ENCODE peak calls at places on chromosome 10, in four cellular contexts. T is transverse colon, F is OCI-LY7, U is fibroblast of pulmonary artery. O is an unnamed sample.

GRCh38 chr10:42979181-42979580 is 97.7 kb upstream of the RET start:
- DNase-seq in F (no peak), T (no peak), U (no peak), O (no peak)

GRCh38 chr10:92544296-92544695 is 29.6 kb downstream of the IDE start:
- DNase-seq in F (peak), U (peak), T (no peak), O (no peak)

GRCh38 chr10:9253121-9253520 is 1198.6 kb downstream of the GATA3 start:
- DNase-seq in F (no peak), U (peak), T (no peak), O (no peak)

GRCh38 chr10:98340261-98340675 is 72.3 kb upstream of the LOXL4 start:
- DNase-seq in U (peak), F (peak), T (no peak), O (no peak)

GRCh38 chr10:114304566-114305421 is 65.7 kb downstream of the VWA2 start:
- DNase-seq in T (peak), U (no peak), F (peak), O (peak)

GRCh38 chr10:52261362-52261761 is 52.7 kb upstream of the DKK1 start:
- DNase-seq in T (no peak), F (no peak), U (no peak), O (no peak)

GRCh38 chr10:77049896-77050295 is 587.7 kb downstream of the KCNMA1 start:
- DNase-seq in F (no peak), T (no peak), U (peak), O (no peak)

GRCh38 chr10:63700209-63700934 is 179.2 kb downstream of the REEP3 start:
- DNase-seq in F (no peak), T (no peak), U (peak), O (no peak)

GRCh38 chr10:130341325-130341724 is 205.1 kb downstream of the GLRX3 start:
- DNase-seq in U (no peak), T (no peak), F (peak), O (peak)
- TF ChIP-seq CTCF in U (no peak), T (peak), F (peak), O (peak)

DNA sequence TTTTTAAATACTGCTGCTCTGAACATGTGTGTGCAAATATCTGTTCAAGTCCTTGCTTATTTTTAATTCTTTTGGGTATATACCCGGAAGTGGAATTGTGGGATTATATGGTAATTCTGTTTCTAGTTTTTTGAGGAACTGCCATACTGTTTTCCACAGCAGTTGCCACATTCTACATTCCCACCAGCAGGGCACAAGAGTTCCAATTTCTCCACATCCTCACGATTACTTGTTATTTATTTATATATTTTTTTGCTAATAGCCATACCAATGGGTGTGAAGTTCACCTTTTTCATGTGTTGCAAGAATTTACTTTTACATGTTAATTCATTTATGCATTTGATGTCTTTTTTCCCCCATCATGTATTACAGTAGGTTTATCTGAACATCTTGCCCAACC is 79.6 kb upstream of the CXCL12 start:
- DNase-seq in T (no peak), U (no peak), F (no peak), O (no peak)
- TF ChIP-seq CTCF in T (no peak), U (peak), F (no peak), O (peak)

GRCh38 chr10:103543617-103544525 is 50.4 kb downstream of the NEURL1 start:
- DNase-seq in F (no peak), T (no peak), U (no peak), O (no peak)

GRCh38 chr10:103545366-103545765 is 51.9 kb downstream of the NEURL1 start:
- DNase-seq in T (no peak), U (no peak), F (no peak), O (no peak)

GRCh38 chr10:103544657-103545310 is 51.3 kb downstream of the NEURL1 start:
- DNase-seq in F (no peak), U (no peak), T (no peak), O (no peak)

GRCh38 chr10:103540722-103541121 is 47.2 kb downstream of the NEURL1 start:
- DNase-seq in U (peak), F (no peak), T (no peak), O (no peak)

DNA sequence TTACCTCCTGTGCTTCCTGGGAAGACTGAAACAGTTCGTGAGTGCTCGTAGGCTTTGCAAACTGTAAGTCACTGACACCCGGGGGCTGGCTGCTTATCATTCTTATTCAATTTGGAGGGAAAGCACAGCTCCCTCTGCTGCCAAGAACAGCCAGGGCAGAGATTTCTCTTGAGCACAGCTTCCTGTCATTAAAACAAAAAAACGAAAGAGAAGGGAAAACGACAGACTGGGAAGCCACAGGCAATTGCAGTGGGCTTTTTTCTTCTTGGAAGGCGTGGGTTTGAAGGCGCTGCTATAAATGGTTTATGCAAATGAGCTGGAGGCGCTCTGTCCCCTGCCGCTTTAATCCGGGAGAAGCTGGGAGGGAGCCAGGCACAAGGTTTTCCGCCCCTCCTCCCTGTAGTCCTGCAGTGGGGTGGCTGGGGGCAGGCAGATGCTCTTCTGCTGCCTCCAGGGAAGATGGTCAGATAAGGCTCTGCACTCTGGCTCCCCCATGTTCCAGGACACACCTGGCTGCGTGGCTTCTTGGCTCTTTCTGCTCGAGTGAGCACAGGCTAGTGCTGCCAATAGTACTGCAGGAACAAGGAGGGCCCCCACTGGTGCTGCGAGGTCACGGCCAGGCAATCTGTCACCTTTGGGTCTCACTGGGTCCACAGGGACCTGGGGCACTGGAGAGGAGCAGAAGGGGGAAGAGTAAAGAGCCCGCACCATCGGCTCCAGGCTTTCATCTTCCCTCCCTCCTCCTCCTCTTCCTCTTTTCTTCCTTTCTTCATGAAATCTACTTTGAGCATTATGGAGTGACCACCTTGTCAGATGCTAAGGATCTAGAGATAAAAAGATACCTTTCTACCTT is 49.5 kb downstream of the NEURL1 start:
- DNase-seq in F (peak), T (peak), U (peak), O (no peak)
- TF ChIP-seq CTCF in F (peak), T (peak), U (peak), O (peak)

DNA sequence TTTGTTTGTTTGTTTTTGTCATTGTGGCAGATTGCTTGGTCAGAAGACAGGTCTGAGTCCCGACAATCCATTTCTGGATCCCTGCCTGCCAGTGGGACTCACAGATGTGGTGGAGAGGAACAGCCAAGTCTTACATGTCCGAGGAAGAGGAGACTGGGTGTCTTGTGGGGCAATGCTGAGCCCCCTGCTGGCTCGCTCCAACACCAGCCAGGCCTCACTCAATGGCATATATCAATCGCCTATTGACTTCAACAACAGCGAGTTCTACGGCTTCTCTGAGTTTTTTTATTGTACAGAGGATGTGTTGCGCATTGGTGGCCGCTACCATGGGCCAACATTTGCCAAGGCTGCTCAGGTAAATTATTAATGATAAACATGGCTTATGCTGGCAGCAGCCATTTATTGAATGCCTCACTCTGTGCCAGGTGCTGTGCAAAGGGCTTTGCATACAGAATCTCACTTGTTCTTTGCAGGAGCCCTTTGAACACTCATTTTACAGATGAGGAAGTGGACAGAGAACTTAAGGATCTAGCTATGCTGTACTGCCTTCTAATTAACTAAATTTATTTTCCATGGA is 33.3 kb downstream of the COX15 start:
- DNase-seq in F (no peak), T (no peak), U (peak), O (no peak)
- TF ChIP-seq CTCF in F (peak), T (no peak), U (peak), O (peak)